ENCODE peak calls at places on chromosome 15, in four cellular contexts. R, N, Q and J are unnamed samples.

GRCh38 chr15:69535101-69535638 is 82.6 kb downstream of the RPLP1 start:
- DNase-seq in R (peak), N (no peak), Q (no peak), J (no peak)

GRCh38 chr15:33561967-33562366 is 251.2 kb downstream of the RYR3 start:
- DNase-seq in R (no peak), N (no peak), Q (no peak), J (no peak)

GRCh38 chr15:92322566-92323355 is 70.9 kb upstream of the ST8SIA2 start:
- DNase-seq in R (no peak), N (no peak), Q (no peak), J (no peak)

GRCh38 chr15:67880651-67881182 is 40.9 kb upstream of the RNU6-1 start:
- DNase-seq in R (no peak), N (no peak), Q (no peak), J (peak)

GRCh38 chr15:55222588-55222987 is 25.8 kb upstream of the RSL24D1 start:
- DNase-seq in R (no peak), N (no peak), Q (no peak), J (no peak)

GRCh38 chr15:92226020-92226612 is 167.6 kb upstream of the ST8SIA2 start:
- DNase-seq in R (peak), N (no peak), Q (no peak), J (no peak)

GRCh38 chr15:34987623-34987981 is 485 bp downstream of the ZNF770 start:
- DNase-seq in R (no peak), N (no peak), Q (peak), J (no peak)

GRCh38 chr15:87710406-87710805 is 546.1 kb downstream of the NTRK3 start:
- DNase-seq in R (peak), N (no peak), Q (no peak), J (peak)

GRCh38 chr15:82146990-82147461 is 101.2 kb upstream of the MEX3B start:
- DNase-seq in R (no peak), N (peak), Q (no peak), J (no peak)

GRCh38 chr15:25671132-25671531 is 192.0 kb downstream of the ATP10A start:
- DNase-seq in R (no peak), N (peak), Q (no peak), J (peak)

GRCh38 chr15:37034835-37035234 is 65.5 kb downstream of the MEIS2 start:
- DNase-seq in R (no peak), N (no peak), Q (no peak), J (no peak)

GRCh38 chr15:74319596-74320357 is 47.7 kb downstream of the CYP11A1 start:
- DNase-seq in R (no peak), N (no peak), Q (peak), J (no peak)

GRCh38 chr15:88708256-88709054 is 69.6 kb downstream of the ISG20 start:
- DNase-seq in R (no peak), N (no peak), Q (no peak), J (no peak)

GRCh38 chr15:96276438-96277210 is 53.9 kb upstream of the NR2F2 start:
- DNase-seq in R (peak), N (no peak), Q (no peak), J (no peak)

GRCh38 chr15:58933311-58934113 is at the start of gene SLTM:
- DNase-seq in R (peak), N (peak), Q (peak), J (peak)

GRCh38 chr15:44308874-44309273 is 20.4 kb downstream of the GOLM2 start:
- DNase-seq in R (no peak), N (no peak), Q (no peak), J (no peak)

GRCh38 chr15:77179541-77179998 is 108.7 kb upstream of the TSPAN3 start:
- DNase-seq in R (no peak), N (no peak), Q (no peak), J (no peak)

GRCh38 chr15:76812381-76812780 is 92.8 kb downstream of the SCAPER start:
- DNase-seq in R (no peak), N (no peak), Q (no peak), J (no peak)

GRCh38 chr15:24957691-24958090 is 2.9 kb downstream of the SNRPN start:
- DNase-seq in R (no peak), N (no peak), Q (no peak), J (no peak)

GRCh38 chr15:60004846-60005351 is 788 bp downstream of the FOXB1 start:
- DNase-seq in R (no peak), N (no peak), Q (peak), J (no peak)

GRCh38 chr15:60002528-60003218 is 1.4 kb upstream of the FOXB1 start:
- DNase-seq in R (no peak), N (no peak), Q (no peak), J (no peak)

GRCh38 chr15:60005352-60006202 is 1.5 kb downstream of the FOXB1 start:
- DNase-seq in R (no peak), N (no peak), Q (peak), J (no peak)

GRCh38 chr15:60003243-60004018 is 680 bp upstream of the FOXB1 start:
- DNase-seq in R (no peak), N (no peak), Q (peak), J (no peak)

DNA sequence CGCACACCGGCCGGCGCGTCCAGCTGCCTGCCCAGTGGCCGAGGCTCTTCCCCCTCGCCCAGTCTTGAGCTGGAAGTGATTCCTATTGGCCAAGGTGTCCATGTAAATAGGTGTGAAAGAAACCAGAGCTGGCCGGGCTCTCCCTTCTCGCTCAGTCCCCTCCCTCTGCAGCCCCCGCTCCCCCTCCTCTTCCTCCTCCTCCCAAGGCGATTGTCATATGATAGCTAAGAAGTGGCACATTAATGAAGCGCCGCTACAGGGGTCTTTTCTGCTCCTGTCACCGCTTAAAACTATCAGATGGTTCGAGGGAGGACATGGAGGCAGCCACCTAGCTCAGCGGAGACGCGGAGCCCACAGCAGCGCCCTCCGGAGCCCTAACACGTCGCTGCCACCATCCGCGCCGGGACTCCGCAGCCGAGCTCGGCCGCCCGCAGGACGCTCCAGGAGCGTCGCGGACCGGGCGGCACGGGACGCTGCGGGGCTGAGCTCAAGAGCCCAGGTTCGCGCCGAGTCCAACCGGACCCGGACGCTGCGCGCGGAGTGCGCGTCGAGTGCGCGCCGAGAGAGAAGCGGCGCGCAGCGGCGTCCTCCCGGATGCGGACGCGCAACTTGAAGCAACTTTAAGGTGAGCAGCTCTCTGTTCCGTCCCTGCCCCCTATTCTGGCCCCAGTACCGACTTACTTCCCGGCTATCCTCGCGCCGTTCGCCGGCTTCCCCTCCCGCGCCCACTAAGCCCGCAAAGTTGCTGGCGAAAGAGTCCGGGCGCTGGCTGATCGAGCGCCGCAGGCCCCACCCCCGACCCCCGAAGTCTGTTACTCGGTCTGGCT is at the start of gene FOXB1:
- DNase-seq in R (no peak), N (no peak), Q (peak), J (no peak)
- TF ChIP-seq CTCF in R (no peak), N (no peak), Q (no peak), J (no peak)

DNA sequence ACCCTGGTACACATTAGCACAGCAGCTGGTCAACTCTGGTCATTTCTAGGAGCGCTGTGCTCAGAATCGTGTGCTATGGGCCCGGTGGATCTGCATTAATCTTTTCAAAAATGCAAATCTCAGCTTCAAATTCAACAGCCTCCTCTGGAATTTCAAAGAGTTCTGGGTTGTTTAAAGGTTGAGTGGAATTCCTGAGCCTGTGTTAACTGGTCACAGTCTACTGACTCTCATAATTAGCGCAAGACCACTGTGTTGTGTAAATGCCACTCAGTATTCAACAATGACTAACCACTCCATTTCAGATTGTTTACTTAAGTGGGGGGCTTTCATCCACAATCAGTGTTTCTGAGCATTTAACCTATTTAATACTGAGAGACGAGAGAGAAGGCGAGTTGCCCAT is 2.7 kb upstream of the ARNT2 start:
- DNase-seq in R (no peak), N (no peak), Q (no peak), J (no peak)
- TF ChIP-seq CTCF in R (no peak), N (no peak), Q (no peak), J (no peak)

DNA sequence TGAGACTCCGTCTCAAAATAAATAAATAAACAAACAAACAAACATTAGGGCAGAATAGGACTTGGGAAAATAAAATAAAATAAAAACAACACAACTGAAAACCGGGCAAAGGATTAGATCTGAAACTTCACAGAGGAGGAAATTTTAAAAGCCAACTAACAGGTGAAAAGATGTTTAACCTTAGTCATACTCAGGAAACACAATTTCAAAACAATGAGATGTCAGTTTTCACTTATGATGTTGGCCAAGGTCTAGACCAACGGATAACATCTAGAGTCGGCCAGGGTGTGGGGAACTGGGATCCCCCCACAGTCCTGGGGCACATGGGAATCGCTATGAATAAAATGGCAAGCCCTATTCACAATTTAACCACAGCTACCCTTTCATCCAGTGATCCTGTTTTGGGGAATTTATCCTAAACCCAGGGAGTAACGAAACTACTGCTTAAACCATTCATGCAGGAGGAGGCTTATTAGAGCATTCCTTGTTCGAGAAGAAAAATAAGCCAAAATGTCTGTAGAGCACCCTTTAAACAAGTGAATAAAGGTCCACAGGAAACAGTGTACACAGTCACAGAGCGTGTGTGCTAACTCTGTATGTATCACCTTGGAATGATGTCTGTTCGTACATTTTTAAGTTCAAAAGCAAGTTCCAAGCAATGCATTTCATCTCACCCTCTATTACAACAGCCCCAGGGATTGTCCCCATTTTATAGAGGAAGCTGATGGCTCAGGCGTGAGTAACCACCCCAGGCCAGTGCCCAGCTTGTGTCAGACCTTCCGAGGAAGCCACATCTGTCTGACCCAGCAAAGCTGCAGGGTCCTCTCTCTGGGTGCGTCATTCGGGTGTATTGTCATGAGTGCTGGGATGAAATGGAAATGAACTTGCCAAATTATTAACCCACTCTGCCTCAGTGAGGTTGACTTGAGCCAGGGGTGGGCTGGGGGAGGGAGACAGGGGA is 6.3 kb upstream of the ANPEP start:
- DNase-seq in R (peak), N (no peak), Q (no peak), J (no peak)
- TF ChIP-seq CTCF in R (no peak), N (no peak), Q (no peak), J (no peak)

GRCh38 chr15:40914486-40914885 is 14.7 kb upstream of the DLL4 start:
- DNase-seq in R (no peak), N (no peak), Q (no peak), J (no peak)
- TF ChIP-seq CTCF in R (no peak), N (no peak), Q (no peak), J (no peak)

DNA sequence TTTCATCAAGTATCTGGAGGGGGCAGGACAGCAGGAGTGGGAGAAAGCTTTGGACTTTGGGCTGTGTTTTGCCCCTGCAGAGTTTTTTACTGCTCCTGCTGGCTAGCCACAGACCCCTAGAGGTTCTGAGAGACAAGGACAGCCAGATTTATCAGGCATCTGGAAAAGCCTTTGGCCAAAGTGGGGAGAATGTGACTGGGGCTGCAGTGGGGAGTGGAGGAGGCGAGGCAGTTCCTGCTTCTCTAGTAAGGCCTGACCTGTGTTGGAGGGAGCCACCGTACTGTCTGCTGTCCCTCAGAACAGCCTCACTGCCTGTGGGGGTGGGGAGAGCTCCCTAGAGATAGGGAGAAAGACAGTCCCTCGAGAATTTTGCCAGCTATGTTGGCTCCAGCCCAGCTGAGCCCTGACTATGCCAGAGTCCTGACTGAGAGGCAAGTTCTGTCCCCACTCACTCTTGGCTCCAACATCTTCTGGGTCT is 2.2 kb downstream of the ALPK3 start:
- DNase-seq in R (no peak), N (no peak), Q (no peak), J (no peak)
- TF ChIP-seq CTCF in R (no peak), N (no peak), Q (peak), J (no peak)

DNA sequence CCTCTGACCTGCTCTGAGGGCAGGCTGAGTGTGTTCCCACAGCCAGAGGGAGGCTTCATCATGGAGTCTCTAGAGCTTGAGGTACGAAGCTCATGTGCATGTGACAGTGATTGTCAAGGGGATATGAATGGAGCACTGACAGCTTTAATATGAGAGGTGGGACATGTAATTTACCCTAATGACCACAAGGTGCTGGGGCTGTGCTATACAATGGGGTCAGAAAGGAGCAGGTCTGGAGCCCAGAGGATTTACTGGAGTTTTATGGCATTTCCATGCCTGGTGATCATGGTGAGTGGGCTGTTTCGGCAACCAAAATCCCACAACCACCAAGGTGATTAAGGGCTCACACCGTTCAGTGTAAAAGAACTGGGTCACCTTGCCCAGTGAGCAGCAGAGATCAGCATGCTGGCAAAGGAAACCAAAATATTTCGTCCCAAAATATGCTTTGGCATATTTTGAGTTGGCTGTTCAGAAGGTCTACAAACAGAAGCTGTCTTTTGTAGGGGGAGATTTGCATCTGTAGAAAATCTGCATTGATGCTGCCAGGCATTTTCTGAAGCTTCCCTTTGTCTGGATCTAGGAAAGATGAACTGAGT is 40.1 kb upstream of the RASGRF1 start:
- DNase-seq in R (no peak), N (no peak), Q (no peak), J (no peak)
- TF ChIP-seq CTCF in R (no peak), N (no peak), Q (peak), J (no peak)